ENCODE peak calls at places on chromosomes 5 and 9, in six cellular contexts. S is IMR-90, M is H1, L is mesenchymal stem cell, P is H9, T is neuronal stem cell. Q is an unnamed sample.
A peak's percentile ranks its signal among the peaks of the same experiment; 100 is the strongest.

GRCh38 chr9:124254261-124254682 is 3.5 kb upstream of the NEK6 start:
- DNase-seq in S (no peak), M (no peak), L (no peak), P (no peak), T (no peak), Q (no peak)

GRCh38 chr5:139696894-139697658 is 48.9 kb downstream of the CXXC5 start:
- DNase-seq in S (peak; percentile 91), M (no peak), L (peak; percentile 97), P (peak; percentile 85), T (no peak), Q (peak; percentile 96)

GRCh38 chr9:126489604-126490593 is 123.8 kb upstream of the LMX1B start:
- DNase-seq in S (no peak), M (no peak), L (no peak), P (no peak), T (no peak), Q (no peak)

GRCh38 chr5:67879619-67880357 is 335.8 kb upstream of the PIK3R1 start:
- DNase-seq in S (no peak), M (no peak), L (peak; percentile 59), P (no peak), T (no peak), Q (no peak)

GRCh38 chr5:172854451-172854871 is 20.4 kb downstream of the ERGIC1 start:
- DNase-seq in S (peak; percentile 63), M (no peak), L (peak; percentile 55), P (no peak), T (no peak), Q (no peak)

GRCh38 chr5:179371123-179371515 is 25.9 kb upstream of the ADAMTS2 start:
- DNase-seq in S (no peak), M (no peak), L (no peak), P (no peak), T (no peak), Q (no peak)

GRCh38 chr5:124920909-124921666 is 174.6 kb upstream of the ZNF608 start:
- DNase-seq in S (no peak), M (no peak), L (no peak), P (no peak), T (no peak), Q (no peak)

GRCh38 chr9:101387871-101388506 is 3.2 kb upstream of the BAAT start:
- DNase-seq in S (peak; percentile 46), M (no peak), L (peak; percentile 55), P (no peak), T (no peak), Q (peak; percentile 70)

GRCh38 chr5:56648460-56649034 is 166.8 kb upstream of the MAP3K1 start:
- DNase-seq in S (no peak), M (no peak), L (no peak), P (no peak), T (no peak), Q (no peak)

GRCh38 chr9:134396258-134396742 is 70.0 kb downstream of the RXRA start:
- DNase-seq in S (no peak), M (no peak), L (no peak), P (no peak), T (no peak), Q (no peak)

GRCh38 chr5:60945760-60946253 is 802 bp downstream of the NDUFAF2 start:
- DNase-seq in S (peak; percentile 37), M (no peak), L (peak; percentile 76), P (no peak), T (peak; percentile 17), Q (peak; percentile 53)

GRCh38 chr5:44691811-44692210 is 116.9 kb upstream of the MRPS30 start:
- DNase-seq in S (no peak), M (no peak), L (no peak), P (no peak), T (no peak), Q (peak; percentile 42)

GRCh38 chr5:23507278-23507685 is at the start of gene PRDM9:
- DNase-seq in S (no peak), M (peak; percentile 55), L (peak; percentile 79), P (peak; percentile 84), T (no peak), Q (peak; percentile 53)

GRCh38 chr5:56601641-56602071 is 213.7 kb upstream of the MAP3K1 start:
- DNase-seq in S (peak; percentile 85), M (no peak), L (peak; percentile 28), P (no peak), T (peak; percentile 36), Q (peak; percentile 54)

GRCh38 chr9:98083566-98084135 is 27.1 kb downstream of the NANS start:
- DNase-seq in S (no peak), M (no peak), L (no peak), P (no peak), T (no peak), Q (no peak)

GRCh38 chr5:119397518-119398380 is 41.9 kb downstream of the TNFAIP8 start:
- DNase-seq in S (peak; percentile 88), M (no peak), L (peak; percentile 88), P (no peak), T (no peak), Q (no peak)

GRCh38 chr5:143355710-143356109 is 47.8 kb downstream of the NR3C1 start:
- DNase-seq in S (peak; percentile 96), M (no peak), L (peak; percentile 93), P (no peak), T (no peak), Q (no peak)

GRCh38 chr5:177313561-177314259 is 2.0 kb upstream of the MXD3 start:
- DNase-seq in S (no peak), M (no peak), L (no peak), P (no peak), T (no peak), Q (no peak)

GRCh38 chr9:88425538-88425950 is 37.3 kb downstream of the SPIN1 start:
- DNase-seq in S (peak; percentile 34), M (no peak), L (peak; percentile 77), P (no peak), T (no peak), Q (peak; percentile 37)

GRCh38 chr9:22157271-22157670 is 148.2 kb upstream of the CDKN2B start:
- DNase-seq in S (peak; percentile 25), M (no peak), L (no peak), P (no peak), T (no peak), Q (peak; percentile 11)

GRCh38 chr9:106668534-106668933 is 194.4 kb upstream of the ZNF462 start:
- DNase-seq in S (no peak), M (no peak), L (no peak), P (no peak), T (no peak), Q (peak; percentile 33)

GRCh38 chr5:131252824-131253171 is 11.1 kb upstream of the CDC42SE2 start:
- DNase-seq in S (no peak), M (no peak), L (no peak), P (no peak), T (no peak), Q (no peak)

DNA sequence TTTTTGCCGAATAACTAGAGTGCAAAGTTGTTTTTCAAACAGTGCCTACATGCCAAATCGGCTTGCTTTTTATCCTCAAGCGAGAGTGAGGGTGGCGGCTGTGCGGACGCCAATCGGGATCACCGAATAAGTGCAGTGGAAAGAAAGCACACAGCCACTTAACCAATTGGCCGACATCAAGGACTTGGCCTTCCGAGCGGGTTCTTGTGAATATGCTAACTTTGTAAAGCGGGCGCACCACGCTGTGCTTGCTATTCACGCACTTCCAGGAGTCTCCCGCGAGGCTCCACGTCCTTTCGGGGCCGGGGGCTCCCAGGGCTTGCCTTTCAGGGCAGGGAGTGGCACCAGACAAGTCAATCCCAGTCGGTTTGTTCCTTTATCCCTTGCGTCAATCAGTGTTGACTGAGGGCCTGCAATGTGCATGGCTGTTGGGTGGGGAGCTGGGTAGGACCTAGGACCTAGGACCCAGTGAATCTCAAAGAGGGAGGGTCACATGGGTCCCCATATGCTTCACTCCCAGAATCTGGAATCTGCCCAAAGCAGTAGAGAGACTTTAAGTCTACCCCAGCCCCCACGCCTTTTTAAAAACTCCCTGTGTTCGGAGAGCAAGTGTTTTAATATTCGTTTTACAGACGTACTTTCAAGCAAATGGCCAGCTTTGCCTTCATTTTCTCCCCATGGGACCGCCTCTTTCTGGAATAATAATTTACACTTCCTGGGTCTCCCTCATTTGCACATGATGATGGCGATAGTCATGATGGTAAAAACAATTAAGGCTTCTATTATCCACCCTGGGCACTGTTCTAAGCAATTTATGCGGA is 2.0 kb upstream of the GCNT4 start:
- DNase-seq in S (peak; percentile 34), M (peak; percentile 79), L (no peak), P (peak; percentile 83), T (peak; percentile 38), Q (peak; percentile 93)
- H2BK5ac ChIP-seq in S (peak overlapping the region; percentile 65), M (peak overlapping the region; percentile 54), L (peak overlapping the region; percentile 10), P (no peak overlapping the region), T (no peak overlapping the region), Q (no peak overlapping the region)

DNA sequence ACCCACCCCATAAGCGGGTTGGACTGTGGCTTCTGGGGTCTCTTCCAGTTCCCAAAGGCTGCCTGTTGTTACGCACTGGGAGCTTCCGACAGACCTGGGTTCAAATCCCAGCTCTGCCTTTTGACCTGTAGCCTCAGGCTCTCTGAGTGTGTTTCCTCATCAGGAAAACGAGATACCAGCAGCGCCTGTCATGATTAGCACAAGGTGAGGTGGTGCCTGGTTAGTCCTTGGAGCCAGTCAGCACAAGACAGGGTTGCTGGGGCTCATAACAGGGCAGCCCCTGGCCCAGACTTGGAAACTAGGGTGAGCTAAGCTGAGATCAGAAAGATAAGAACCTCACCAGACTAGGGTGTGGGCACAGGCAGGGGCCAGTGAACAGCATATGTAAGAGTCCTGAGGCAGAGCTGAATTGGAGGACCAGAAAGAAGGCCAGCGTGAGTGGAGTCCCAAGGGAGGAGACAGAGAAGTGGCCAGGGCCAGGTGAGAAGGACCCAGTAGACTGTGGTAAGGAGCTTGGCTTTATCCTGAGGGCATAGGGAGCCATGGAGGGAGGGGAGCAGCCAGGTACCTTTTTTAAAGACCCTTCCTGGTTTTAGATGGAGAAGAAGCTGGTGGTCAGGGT is 42.7 kb upstream of the FUBP3 start:
- DNase-seq in S (no peak), M (no peak), L (no peak), P (no peak), T (no peak), Q (no peak)
- H2BK15ac ChIP-seq in S (no peak overlapping the region), M (peak overlapping the region; percentile 25), L (no peak overlapping the region), P (no peak overlapping the region), T (no peak overlapping the region), Q (no peak overlapping the region)

DNA sequence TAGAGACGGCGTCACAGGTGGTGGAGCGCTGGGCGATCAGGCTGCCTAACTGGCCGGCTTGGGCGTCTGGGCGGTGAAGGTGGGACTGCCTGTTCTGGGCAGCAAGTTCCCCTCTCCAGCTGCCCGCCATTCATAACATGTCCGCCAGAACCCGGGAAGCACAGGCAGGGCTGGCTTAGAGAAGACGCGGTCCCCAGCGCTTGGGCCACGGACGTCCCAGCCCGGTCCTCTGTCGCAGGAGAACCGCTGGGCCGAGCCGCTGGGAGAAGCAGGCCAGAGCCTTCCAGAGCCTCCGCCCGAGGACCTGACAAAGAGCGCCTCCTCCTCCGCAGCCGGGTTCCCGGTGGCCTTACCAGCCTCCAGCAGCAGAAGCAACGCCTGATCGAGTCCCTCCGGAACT is 15.2 kb upstream of the HAND1 start:
- DNase-seq in S (no peak), M (peak; percentile 55), L (no peak), P (peak; percentile 73), T (no peak), Q (no peak)
- H2BK5ac ChIP-seq in S (no peak overlapping the region), M (no peak overlapping the region), L (no peak overlapping the region), P (no peak overlapping the region), T (no peak overlapping the region), Q (no peak overlapping the region)

GRCh38 chr5:138596105-138596987 is 21.1 kb upstream of the HSPA9 start:
- DNase-seq in S (no peak), M (no peak), L (no peak), P (no peak), T (no peak), Q (no peak)
- H2BK15ac ChIP-seq in S (no peak overlapping the region), M (no peak overlapping the region), L (no peak overlapping the region), P (no peak overlapping the region), T (no peak overlapping the region), Q (no peak overlapping the region)

DNA sequence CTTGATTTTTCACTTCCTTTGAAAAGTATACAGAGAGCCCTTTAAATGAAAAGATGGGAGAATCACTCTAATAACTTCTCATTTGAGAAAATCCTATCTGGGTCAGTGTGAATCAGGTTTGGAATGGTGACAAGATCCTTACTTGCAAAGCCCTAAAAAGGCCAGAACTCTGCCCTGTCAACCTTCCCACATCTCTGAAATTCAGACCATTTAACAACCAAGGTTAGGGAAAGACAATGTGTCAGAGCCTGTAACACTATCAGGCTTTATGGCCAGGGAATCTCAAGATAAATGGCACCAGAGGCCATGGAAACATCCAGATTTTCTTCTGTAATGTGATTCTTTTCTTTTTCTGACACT is 165.6 kb upstream of the GPR151 start:
- DNase-seq in S (no peak), M (no peak), L (no peak), P (no peak), T (no peak), Q (no peak)
- H2BK5ac ChIP-seq in S (no peak overlapping the region), M (no peak overlapping the region), L (no peak overlapping the region), P (no peak overlapping the region), T (no peak overlapping the region), Q (no peak overlapping the region)